ENCODE peak calls at places on chromosomes 11 and 22, in six cellular contexts. L is astrocyte of the spinal cord, P is fibroblast of lung, Y is WTC11, A is GM20000, C is fibroblast of pulmonary artery. H is an unnamed sample.

GRCh38 chr11:73957654-73958361 is 7.0 kb downstream of the DNAJB13 start:
- DNase-seq in L (no peak), P (no peak), Y (no peak), A (no peak), C (no peak), H (no peak)

GRCh38 chr11:119907934-119908760 is 179.1 kb upstream of the NECTIN1 start:
- DNase-seq in L (no peak), P (no peak), Y (no peak), A (no peak), C (no peak), H (no peak)

GRCh38 chr11:131666006-131666405 is 295.6 kb downstream of the NTM start:
- DNase-seq in L (no peak), P (no peak), Y (no peak), A (no peak), C (no peak), H (no peak)

GRCh38 chr11:8694137-8694536 is 11.5 kb downstream of the RPL27A start:
- DNase-seq in L (no peak), P (no peak), Y (no peak), A (no peak), C (no peak), H (no peak)

GRCh38 chr11:74687237-74688005 is 43.8 kb downstream of the CHRDL2 start:
- DNase-seq in L (peak), P (peak), Y (no peak), A (no peak), C (no peak), H (peak)

GRCh38 chr22:46287873-46288751 is 8.6 kb upstream of the GTSE1 start:
- DNase-seq in L (no peak), P (no peak), Y (no peak), A (peak), C (no peak), H (no peak)

GRCh38 chr11:3802016-3802790 is 4.8 kb upstream of the NUP98 start:
- DNase-seq in L (no peak), P (no peak), Y (no peak), A (no peak), C (peak), H (no peak)

GRCh38 chr22:41001722-41002122 is 50.5 kb downstream of the RBX1 start:
- DNase-seq in L (peak), P (peak), Y (no peak), A (no peak), C (peak), H (peak)

GRCh38 chr11:45449036-45449601 is 163.0 kb upstream of the SYT13 start:
- DNase-seq in L (no peak), P (no peak), Y (no peak), A (no peak), C (peak), H (no peak)

GRCh38 chr11:67563354-67564114 is 20.1 kb upstream of the GSTP1 start:
- DNase-seq in L (peak), P (peak), Y (no peak), A (no peak), C (peak), H (peak)

GRCh38 chr22:20464096-20464614 is 26.5 kb upstream of the SCARF2 start:
- DNase-seq in L (no peak), P (no peak), Y (no peak), A (no peak), C (no peak), H (no peak)

GRCh38 chr11:67282155-67282875 is 6.8 kb upstream of the ANKRD13D start:
- DNase-seq in L (no peak), P (no peak), Y (no peak), A (no peak), C (no peak), H (no peak)

GRCh38 chr22:21642584-21643448 is 714 bp downstream of the SDF2L1 start:
- DNase-seq in L (peak), P (peak), Y (peak), A (peak), C (peak), H (peak)

GRCh38 chr22:20420157-20420842 is 17.3 kb downstream of the SCARF2 start:
- DNase-seq in L (no peak), P (no peak), Y (no peak), A (no peak), C (no peak), H (no peak)

GRCh38 chr11:77374611-77375031 is 73.1 kb upstream of the GDPD4 start:
- DNase-seq in L (peak), P (no peak), Y (no peak), A (no peak), C (no peak), H (peak)

GRCh38 chr22:29040385-29041275 is 21.0 kb downstream of the C22orf31 start:
- DNase-seq in L (peak), P (peak), Y (peak), A (peak), C (peak), H (peak)

GRCh38 chr11:114201219-114201618 is 95.0 kb upstream of the NNMT start:
- DNase-seq in L (no peak), P (no peak), Y (no peak), A (no peak), C (no peak), H (no peak)

GRCh38 chr11:2130881-2131352 is 8.3 kb downstream of the IGF2 start:
- DNase-seq in L (no peak), P (no peak), Y (no peak), A (no peak), C (no peak), H (no peak)

DNA sequence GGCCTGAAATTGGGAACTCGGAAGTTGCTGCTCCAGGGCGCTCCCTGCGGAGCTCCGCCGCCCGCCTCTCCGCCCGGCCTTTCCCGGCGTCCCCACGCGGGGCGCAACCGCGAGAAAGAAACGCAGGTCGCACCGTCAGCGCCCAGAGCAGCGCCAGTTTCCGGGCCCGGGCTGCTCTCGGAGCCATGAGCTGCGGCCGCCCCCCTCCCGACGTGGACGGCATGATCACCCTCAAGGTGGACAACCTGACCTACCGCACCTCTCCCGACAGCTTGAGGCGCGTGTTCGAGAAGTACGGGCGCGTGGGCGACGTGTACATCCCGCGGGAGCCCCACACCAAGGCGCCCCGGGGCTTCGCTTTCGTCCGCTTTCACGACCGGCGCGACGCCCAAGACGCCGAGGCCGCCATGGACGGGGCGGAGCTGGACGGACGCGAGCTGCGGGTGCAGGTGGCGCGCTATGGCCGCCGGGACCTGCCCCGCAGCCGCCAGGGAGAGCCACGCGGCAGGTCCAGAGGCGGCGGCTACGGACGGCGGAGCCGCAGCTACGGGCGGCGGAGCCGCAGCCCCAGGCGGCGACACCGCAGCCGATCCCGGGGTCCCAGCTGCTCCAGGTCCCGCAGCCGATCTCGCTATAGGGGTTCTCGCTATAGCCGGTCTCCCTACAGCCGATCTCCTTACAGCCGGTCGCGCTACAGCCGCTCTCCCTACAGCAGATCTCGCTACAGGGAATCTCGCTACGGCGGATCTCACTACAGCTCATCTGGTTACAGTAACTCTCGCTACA is 516 bp downstream of the SRSF8 start:
- DNase-seq in L (peak), P (peak), Y (peak), A (peak), C (peak), H (peak)
- TF ChIP-seq CTCF in L (peak), P (peak), Y (no peak), A (peak), C (peak), H (peak)

GRCh38 chr11:7690648-7691047 is 15.6 kb downstream of the OVCH2 start:
- DNase-seq in L (peak), P (peak), Y (no peak), A (no peak), C (no peak), H (peak)
- TF ChIP-seq CTCF in L (no peak), P (no peak), Y (no peak), A (no peak), C (no peak), H (no peak)

GRCh38 chr11:25734592-25735211 is 597.2 kb upstream of the ANO3 start:
- DNase-seq in L (peak), P (peak), Y (no peak), A (no peak), C (peak), H (peak)
- TF ChIP-seq CTCF in L (peak), P (no peak), Y (no peak), A (peak), C (peak), H (peak)

DNA sequence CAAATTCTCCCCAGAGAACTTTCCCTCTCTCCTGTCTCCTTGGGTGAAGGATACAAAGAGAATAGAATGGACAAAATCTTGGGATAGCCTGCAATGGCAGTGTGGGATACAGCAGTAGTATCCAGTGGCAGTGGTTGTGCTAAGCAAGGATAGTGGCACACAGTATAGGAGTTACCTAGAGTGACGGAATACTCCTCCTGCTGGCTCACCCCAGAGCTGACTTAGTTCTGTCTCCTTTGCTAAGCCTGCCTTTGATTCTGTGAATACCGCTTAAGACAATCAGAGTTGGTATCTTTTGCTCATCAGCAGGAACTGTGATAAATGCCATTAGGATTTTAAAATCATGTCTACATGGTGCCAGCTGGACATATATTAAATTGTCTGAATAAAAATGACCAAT is 404.3 kb downstream of the JRKL start:
- DNase-seq in L (no peak), P (no peak), Y (no peak), A (no peak), C (no peak), H (peak)
- TF ChIP-seq CTCF in L (no peak), P (no peak), Y (no peak), A (no peak), C (no peak), H (no peak)